ENCODE peak calls at places on chromosomes 6 and 20, in five cellular contexts. M is thyroid gland, J is astrocyte of the spinal cord, R is lung, D is Panc1. W is an unnamed sample.

GRCh38 chr20:58447733-58448391 is 58.8 kb downstream of the VAPB start:
- DNase-seq in R (peak), M (peak), J (peak), D (peak), W (peak)

GRCh38 chr6:17042422-17043147 is 59.3 kb upstream of the STMND1 start:
- DNase-seq in R (no peak), J (peak), M (peak), D (no peak), W (peak)

GRCh38 chr6:30688569-30688968 is 2.1 kb upstream of the PPP1R18 start:
- DNase-seq in D (no peak), M (no peak), J (no peak), R (no peak), W (no peak)

GRCh38 chr6:146258206-146258605 is 229.3 kb downstream of the GRM1 start:
- DNase-seq in M (no peak), D (no peak), R (no peak), J (peak), W (peak)

GRCh38 chr6:148545901-148546300 is 200.9 kb upstream of the UST start:
- DNase-seq in M (no peak), D (no peak), J (no peak), R (no peak), W (no peak)

GRCh38 chr20:17316316-17317038 is 89.6 kb downstream of the PCSK2 start:
- DNase-seq in D (no peak), R (no peak), J (no peak), M (no peak), W (no peak)

GRCh38 chr6:89145962-89146747 is at the start of gene PM20D2:
- DNase-seq in M (peak), D (no peak), R (peak), J (peak), W (peak)

GRCh38 chr6:240151-240550 is 52.1 kb upstream of the DUSP22 start:
- DNase-seq in M (no peak), R (no peak), D (no peak), J (no peak), W (no peak)

GRCh38 chr20:47661714-47662113 is 123.6 kb downstream of the SULF2 start:
- DNase-seq in R (no peak), M (no peak), J (no peak), D (no peak), W (no peak)

GRCh38 chr6:132380358-132380757 is 20.9 kb downstream of the MOXD1 start:
- DNase-seq in D (no peak), R (no peak), M (no peak), J (no peak), W (no peak)

GRCh38 chr6:107711953-107712522 is 112.1 kb downstream of the SCML4 start:
- DNase-seq in J (no peak), D (no peak), M (no peak), R (no peak), W (no peak)

GRCh38 chr20:10075606-10076005 is 40.8 kb downstream of the ANKEF1 start:
- DNase-seq in J (no peak), R (no peak), D (no peak), M (no peak), W (no peak)

GRCh38 chr6:75291331-75291730 is 6.7 kb upstream of the TMEM30A start:
- DNase-seq in M (no peak), D (no peak), R (no peak), J (no peak), W (no peak)

GRCh38 chr6:30555428-30556005 is 772 bp downstream of the GNL1 start:
- DNase-seq in J (peak), R (peak), M (peak), D (no peak), W (peak)

GRCh38 chr6:154329350-154330170 is 27.0 kb downstream of the IPCEF1 start:
- DNase-seq in J (no peak), M (peak), R (no peak), D (no peak), W (no peak)

GRCh38 chr6:92376711-92377110 is 1042.6 kb downstream of the EPHA7 start:
- DNase-seq in J (no peak), M (no peak), D (no peak), R (no peak), W (no peak)

GRCh38 chr6:5201271-5201670 is 59.5 kb downstream of the LYRM4 start:
- DNase-seq in M (no peak), R (no peak), J (no peak), D (no peak), W (no peak)

GRCh38 chr6:73050706-73051105 is 174.6 kb downstream of the KHDC1L start:
- DNase-seq in D (no peak), M (no peak), J (no peak), R (no peak), W (peak)

GRCh38 chr20:46939031-46939430 is 44.4 kb downstream of the EYA2 start:
- DNase-seq in D (no peak), J (no peak), R (no peak), M (no peak), W (peak)

DNA sequence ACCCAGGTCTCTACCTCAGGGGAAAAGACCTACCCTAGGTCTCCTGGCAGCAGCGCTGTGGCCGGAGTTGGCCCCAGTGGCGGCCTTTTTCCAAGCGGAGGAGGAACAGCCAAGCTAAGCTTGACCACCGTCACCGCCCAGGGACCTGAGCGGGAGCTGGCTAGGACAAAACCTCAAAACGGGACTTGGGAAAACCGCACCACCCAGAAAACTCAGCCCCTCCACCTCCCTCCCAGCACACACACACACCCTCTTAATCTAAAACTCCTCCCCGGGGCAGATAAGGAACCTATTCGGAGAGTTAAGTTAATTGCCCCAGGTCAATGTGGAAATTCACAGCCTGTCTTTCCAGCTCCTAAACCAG is 2.7 kb upstream of the TRERF1 start:
- DNase-seq in R (no peak), J (no peak), M (no peak), D (no peak), W (no peak)
- H3K4me3 ChIP-seq in R (no peak), J (no peak), M (no peak), D (peak), W (no peak)

GRCh38 chr20:11509776-11510175 is 407.9 kb upstream of the BTBD3 start:
- DNase-seq in D (no peak), R (no peak), M (no peak), J (no peak), W (no peak)
- H3K4me3 ChIP-seq in D (no peak), R (no peak), M (no peak), J (no peak), W (no peak)

DNA sequence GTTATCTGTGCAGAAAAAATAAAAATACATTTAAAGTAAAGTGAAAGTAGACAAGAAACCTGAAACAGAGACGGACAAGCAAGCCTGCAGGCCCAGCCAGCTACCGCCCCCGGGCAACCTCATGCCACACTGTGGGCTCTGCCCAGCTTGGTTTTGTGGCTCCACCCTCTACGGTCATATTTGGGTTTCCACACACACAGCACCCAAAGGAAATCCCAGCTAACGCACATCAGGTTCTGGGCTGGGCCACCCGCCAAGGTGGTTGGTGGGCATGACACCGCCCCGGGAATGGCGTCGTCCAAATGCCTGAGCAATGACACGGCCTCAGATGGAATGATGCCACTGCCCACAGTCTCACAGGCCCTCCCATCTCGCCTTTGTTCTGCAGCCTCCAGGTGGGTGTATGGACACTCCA is 22.9 kb downstream of the FAM110A start:
- DNase-seq in R (no peak), M (no peak), J (peak), D (peak), W (peak)
- H3K4me3 ChIP-seq in R (no peak), M (no peak), J (no peak), D (no peak), W (no peak)

DNA sequence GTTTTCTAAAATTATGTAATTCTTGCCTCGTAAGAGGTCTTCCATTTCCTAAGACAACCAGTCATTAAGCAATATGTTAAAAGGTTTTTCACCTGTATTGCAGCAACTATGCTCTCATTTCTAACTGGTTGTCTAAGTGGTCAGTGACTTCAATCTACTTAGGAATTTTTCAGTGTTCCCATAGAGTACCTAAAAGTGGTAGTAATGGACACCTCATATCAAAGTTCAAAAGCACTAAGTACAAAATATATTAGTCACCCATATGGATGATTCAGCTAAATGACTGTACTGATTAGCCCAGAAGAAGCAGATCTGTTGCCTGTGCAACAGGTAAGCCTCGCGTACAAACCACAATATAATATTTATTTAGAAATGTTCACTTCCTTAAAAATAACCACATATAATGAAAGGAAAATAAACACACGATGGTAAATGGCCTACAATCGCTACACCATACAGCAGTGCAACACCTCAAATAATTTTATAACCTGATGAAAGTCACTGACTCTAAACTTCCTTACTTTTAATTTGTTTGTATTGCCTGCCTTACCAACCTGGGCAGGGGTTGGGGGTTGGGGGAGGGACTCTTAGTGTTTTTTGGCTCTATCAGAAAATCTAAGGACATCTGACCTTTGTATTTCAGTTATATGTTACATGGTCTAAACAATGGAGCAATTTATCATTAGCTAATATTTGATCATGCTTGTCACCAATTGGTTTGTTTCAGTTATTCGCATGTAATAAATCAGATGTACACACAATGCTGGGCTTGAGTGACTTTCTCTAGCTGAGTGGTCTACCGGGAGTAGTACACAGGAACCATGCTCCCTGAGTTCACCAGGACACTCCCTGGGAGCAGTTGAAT is 105.9 kb downstream of the HIVEP2 start:
- DNase-seq in D (no peak), R (no peak), M (no peak), J (peak), W (peak)
- H3K4me3 ChIP-seq in D (no peak), R (no peak), M (no peak), J (no peak), W (no peak)

DNA sequence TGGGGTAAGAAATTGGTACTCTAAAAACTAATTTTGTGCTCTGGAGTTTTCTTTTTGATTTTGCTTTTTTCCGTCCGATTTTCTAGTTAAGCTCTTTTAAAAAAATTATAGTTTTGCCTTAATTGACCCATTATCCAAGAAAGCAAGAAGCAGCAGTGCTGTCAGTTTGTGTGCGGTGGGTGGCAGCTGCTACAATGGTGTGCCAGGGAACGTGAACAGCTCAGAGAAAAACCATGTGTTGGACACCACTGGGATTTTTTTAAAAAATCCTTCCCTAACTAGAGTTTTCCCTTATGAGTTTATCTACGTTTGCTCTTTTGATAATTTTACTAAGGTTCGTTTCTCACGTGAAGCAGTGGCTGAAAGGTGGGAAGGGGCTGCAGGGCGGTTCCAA is 8.0 kb downstream of the MAP3K5 start:
- DNase-seq in J (no peak), D (no peak), M (no peak), R (no peak), W (no peak)
- H3K4me3 ChIP-seq in J (no peak), D (no peak), M (no peak), R (no peak), W (no peak)

GRCh38 chr20:38165089-38165965 is at the start of gene TGM2:
- DNase-seq in M (peak), J (peak), R (peak), D (peak), W (peak)
- H3K4me3 ChIP-seq in M (no peak), J (peak), R (peak), D (peak), W (peak)

DNA sequence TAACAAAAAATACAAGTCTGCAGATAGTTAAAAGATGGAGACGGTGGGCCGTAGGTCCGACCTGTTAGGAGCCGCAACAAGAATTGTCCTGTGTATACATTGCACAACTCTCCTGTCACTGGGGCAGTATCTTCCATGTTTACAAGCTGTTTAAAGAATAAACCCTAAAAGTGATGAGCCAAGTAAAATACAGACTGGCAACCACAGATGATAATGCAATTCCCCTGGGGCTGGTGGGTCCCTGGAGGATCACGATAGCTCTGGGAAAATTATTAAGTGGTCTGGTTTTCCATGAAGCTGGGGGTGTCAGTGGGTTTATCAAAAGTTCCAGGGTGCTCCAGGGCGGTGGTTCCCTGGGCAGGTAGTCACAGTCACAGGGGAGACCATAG is 8.1 kb upstream of the FAM50B start:
- DNase-seq in M (no peak), D (no peak), J (no peak), R (no peak), W (no peak)
- H3K4me3 ChIP-seq in M (no peak), D (no peak), J (no peak), R (no peak), W (no peak)

GRCh38 chr20:31485450-31486339 is 10.6 kb downstream of the REM1 start:
- DNase-seq in D (no peak), J (peak), M (no peak), R (peak), W (peak)
- H3K4me3 ChIP-seq in D (no peak), J (no peak), M (no peak), R (no peak), W (peak)

W was measured in choroid plexus epithelial cell.